ENCODE peak calls at places on chromosome 18, in seven cellular contexts. O is NCI-H2171, A is epithelial cell of esophagus, C is aorta, T is myocyte, F is M059J, V is GM03348. N is an unnamed sample.

GRCh38 chr18:65755616-65756015 is 4.8 kb downstream of the CDH7 start:
- DNase-seq in O (no peak), T (peak; percentile 64), V (no peak), F (no peak), A (no peak), C (no peak), N (no peak)

GRCh38 chr18:75140296-75140695 is 68.6 kb downstream of the PTGR3 start:
- DNase-seq in V (no peak), O (no peak), T (no peak), A (no peak), F (no peak), C (no peak), N (no peak)

GRCh38 chr18:36757081-36757480 is 71.7 kb downstream of the TPGS2 start:
- DNase-seq in F (peak; percentile 63), V (peak; percentile 75), C (no peak), A (peak; percentile 73), O (peak; percentile 52), T (peak; percentile 79), N (peak; percentile 9)

GRCh38 chr18:4636957-4637356 is 181.8 kb upstream of the DLGAP1 start:
- DNase-seq in F (no peak), O (peak; percentile 34), T (no peak), C (no peak), V (no peak), A (no peak), N (no peak)

GRCh38 chr18:75063615-75064512 is 145.1 kb downstream of the PTGR3 start:
- DNase-seq in C (no peak), V (no peak), O (no peak), F (no peak), A (no peak), T (no peak), N (no peak)

GRCh38 chr18:62377408-62377807 is 52.3 kb downstream of the TNFRSF11A start:
- DNase-seq in C (no peak), O (no peak), F (no peak), V (no peak), A (no peak), T (no peak), N (no peak)

GRCh38 chr18:34219651-34220050 is 5.1 kb downstream of the NOL4 start:
- DNase-seq in C (no peak), O (no peak), V (no peak), F (no peak), A (no peak), T (no peak), N (no peak)

GRCh38 chr18:23719634-23720201 is 30.5 kb downstream of the LAMA3 start:
- DNase-seq in V (peak; percentile 93), C (no peak), T (peak; percentile 89), F (peak; percentile 99), O (no peak), A (peak; percentile 96), N (peak; percentile 54)

GRCh38 chr18:74714796-74715195 is 117.1 kb downstream of the ZNF407 start:
- DNase-seq in A (no peak), C (no peak), T (no peak), V (no peak), O (no peak), F (no peak), N (no peak)

GRCh38 chr18:48934400-48934707 is 16.4 kb downstream of the SMAD7 start:
- DNase-seq in F (no peak), O (no peak), A (no peak), C (no peak), V (no peak), T (no peak), N (no peak)

GRCh38 chr18:57175550-57175949 is 28.7 kb downstream of the BOD1L2 start:
- DNase-seq in T (no peak), V (no peak), A (no peak), O (no peak), F (no peak), C (no peak), N (no peak)

GRCh38 chr18:34923911-34924310 is 117.3 kb upstream of the MAPRE2 start:
- DNase-seq in V (no peak), F (no peak), A (no peak), O (no peak), C (no peak), T (peak; percentile 62), N (no peak)

GRCh38 chr18:77000527-77000926 is 132.1 kb downstream of the MBP start:
- DNase-seq in F (peak; percentile 34), A (peak; percentile 48), V (peak; percentile 86), C (peak; percentile 87), O (no peak), T (peak; percentile 60), N (peak; percentile 6)

GRCh38 chr18:73365018-73365417 is 497.2 kb upstream of the NETO1 start:
- DNase-seq in O (no peak), F (peak; percentile 77), A (peak; percentile 5), T (no peak), C (no peak), V (peak; percentile 11), N (no peak)

GRCh38 chr18:35683021-35683420 is 101.5 kb downstream of the GALNT1 start:
- DNase-seq in O (no peak), T (peak; percentile 46), V (no peak), C (no peak), A (no peak), F (no peak), N (no peak)

GRCh38 chr18:71939483-71939882 is 604.7 kb downstream of the CBLN2 start:
- DNase-seq in V (no peak), F (no peak), A (no peak), C (no peak), T (no peak), O (no peak), N (no peak)

GRCh38 chr18:9069482-9070059 is 32.9 kb upstream of the NDUFV2 start:
- DNase-seq in T (peak; percentile 91), C (no peak), O (no peak), A (no peak), F (no peak), V (no peak), N (no peak)

GRCh38 chr18:79857082-79857661 is 59.4 kb downstream of the KCNG2 start:
- DNase-seq in A (peak; percentile 2), V (peak; percentile 44), T (peak; percentile 77), F (peak; percentile 59), O (no peak), C (peak; percentile 58), N (no peak)

GRCh38 chr18:50807199-50807598 is 12.6 kb downstream of the MRO start:
- DNase-seq in C (no peak), A (no peak), O (no peak), T (no peak), V (no peak), F (no peak), N (no peak)

GRCh38 chr18:49070552-49070951 is 119.8 kb upstream of the SMAD7 start:
- DNase-seq in F (no peak), A (no peak), O (no peak), C (no peak), V (no peak), T (no peak), N (no peak)

GRCh38 chr18:41060967-41061366 is 894.1 kb upstream of the PIK3C3 start:
- DNase-seq in F (peak; percentile 48), T (no peak), C (no peak), A (peak; percentile 40), V (no peak), O (no peak), N (no peak)

GRCh38 chr18:8705280-8705940 is at the start of gene MTCL1:
- DNase-seq in C (peak; percentile 81), V (peak; percentile 91), O (peak; percentile 68), A (peak; percentile 73), F (peak; percentile 62), T (no peak), N (peak; percentile 78)

GRCh38 chr18:490024-490366 is 10.5 kb downstream of the COLEC12 start:
- DNase-seq in C (no peak), O (no peak), F (peak; percentile 39), V (no peak), A (no peak), T (no peak), N (no peak)

GRCh38 chr18:10476430-10476829 is 22.0 kb downstream of the APCDD1 start:
- DNase-seq in O (no peak), V (peak; percentile 35), A (no peak), F (peak; percentile 81), T (peak; percentile 19), C (no peak), N (no peak)

GRCh38 chr18:45197526-45197970 is 417.7 kb upstream of the SLC14A2 start:
- DNase-seq in V (no peak), A (peak; percentile 77), C (no peak), F (peak; percentile 98), O (no peak), T (no peak), N (peak; percentile 0)

GRCh38 chr18:159037-159652 is 788 bp downstream of the USP14 start:
- DNase-seq in V (peak; percentile 21), O (no peak), A (peak; percentile 30), C (no peak), T (peak; percentile 33), F (peak; percentile 23), N (peak; percentile 23)

GRCh38 chr18:471701-472100 is 28.8 kb downstream of the COLEC12 start:
- DNase-seq in T (no peak), A (no peak), V (no peak), F (peak; percentile 48), C (no peak), O (no peak), N (no peak)

GRCh38 chr18:79791141-79791972 is 6.4 kb upstream of the KCNG2 start:
- DNase-seq in T (peak; percentile 79), V (peak; percentile 89), C (peak; percentile 46), A (peak; percentile 74), O (no peak), F (peak; percentile 91), N (peak; percentile 48)

GRCh38 chr18:59593291-59593717 is 103.9 kb downstream of the CCBE1 start:
- DNase-seq in O (no peak), A (no peak), T (peak; percentile 37), C (no peak), V (peak; percentile 75), F (no peak), N (no peak)

GRCh38 chr18:35478520-35479435 is 19.0 kb downstream of the INO80C start:
- DNase-seq in O (no peak), C (no peak), A (peak; percentile 99), F (peak; percentile 91), T (peak; percentile 72), V (peak; percentile 84), N (peak; percentile 54)

N was measured in H54.